ENCODE peak calls at places on chromosomes 12 and 14, in seven cellular contexts. One of them, this sample, is unnamed.
A peak's percentile ranks its signal among the peaks of the same experiment; 100 is the strongest.

GRCh38 chr12:127170271-127171180 is 1096.4 kb upstream of the TMEM132C start:
- DNase-seq in NB4: no peak
- DNase-seq in brain microvascular endothelial cell: no peak
- DNase-seq in kidney: no peak
- DNase-seq in pancreas: no peak
- DNase-seq in lower leg skin: peak; percentile 56
- DNase-seq in astrocyte of the cerebellum: no peak
- DNase-seq in this sample: peak; percentile 76

GRCh38 chr12:643478-644292 is 19.6 kb downstream of the NINJ2 start:
- DNase-seq in NB4: peak; percentile 72
- DNase-seq in brain microvascular endothelial cell: no peak
- DNase-seq in kidney: no peak
- DNase-seq in pancreas: no peak
- DNase-seq in lower leg skin: no peak
- DNase-seq in astrocyte of the cerebellum: no peak
- DNase-seq in this sample: no peak

GRCh38 chr14:35558680-35559079 is 24.7 kb downstream of the INSM2 start:
- DNase-seq in NB4: no peak
- DNase-seq in brain microvascular endothelial cell: no peak
- DNase-seq in kidney: no peak
- DNase-seq in pancreas: no peak
- DNase-seq in lower leg skin: no peak
- DNase-seq in astrocyte of the cerebellum: no peak
- DNase-seq in this sample: no peak

GRCh38 chr12:56326533-56326932 is 7.3 kb downstream of the PAN2 start:
- DNase-seq in NB4: no peak
- DNase-seq in brain microvascular endothelial cell: no peak
- DNase-seq in kidney: no peak
- DNase-seq in pancreas: no peak
- DNase-seq in lower leg skin: no peak
- DNase-seq in astrocyte of the cerebellum: no peak
- DNase-seq in this sample: no peak

GRCh38 chr12:18141583-18141982 is 51.6 kb upstream of the RERGL start:
- DNase-seq in NB4: no peak
- DNase-seq in brain microvascular endothelial cell: peak; percentile 59
- DNase-seq in kidney: no peak
- DNase-seq in pancreas: no peak
- DNase-seq in lower leg skin: no peak
- DNase-seq in astrocyte of the cerebellum: peak; percentile 71
- DNase-seq in this sample: peak; percentile 66

GRCh38 chr12:28933176-28933575 is 215.9 kb upstream of the FAR2 start:
- DNase-seq in NB4: no peak
- DNase-seq in brain microvascular endothelial cell: no peak
- DNase-seq in kidney: no peak
- DNase-seq in pancreas: no peak
- DNase-seq in lower leg skin: no peak
- DNase-seq in astrocyte of the cerebellum: no peak
- DNase-seq in this sample: no peak

GRCh38 chr12:59372971-59373370 is 222.9 kb upstream of the SLC16A7 start:
- DNase-seq in NB4: peak; percentile 18
- DNase-seq in brain microvascular endothelial cell: peak; percentile 43
- DNase-seq in kidney: no peak
- DNase-seq in pancreas: no peak
- DNase-seq in lower leg skin: no peak
- DNase-seq in astrocyte of the cerebellum: no peak
- DNase-seq in this sample: peak; percentile 7

GRCh38 chr12:129607293-129607692 is 296.5 kb downstream of the TMEM132D start:
- DNase-seq in NB4: no peak
- DNase-seq in brain microvascular endothelial cell: peak; percentile 92
- DNase-seq in kidney: no peak
- DNase-seq in pancreas: no peak
- DNase-seq in lower leg skin: no peak
- DNase-seq in astrocyte of the cerebellum: peak; percentile 83
- DNase-seq in this sample: no peak

GRCh38 chr14:30227436-30227835 is 299.8 kb upstream of the PRKD1 start:
- DNase-seq in NB4: no peak
- DNase-seq in brain microvascular endothelial cell: no peak
- DNase-seq in kidney: no peak
- DNase-seq in pancreas: no peak
- DNase-seq in lower leg skin: no peak
- DNase-seq in astrocyte of the cerebellum: no peak
- DNase-seq in this sample: peak; percentile 50

GRCh38 chr12:132478845-132479244 is 11.1 kb upstream of the FBRSL1 start:
- DNase-seq in NB4: peak; percentile 56
- DNase-seq in brain microvascular endothelial cell: no peak
- DNase-seq in kidney: peak; percentile 67
- DNase-seq in pancreas: no peak
- DNase-seq in lower leg skin: no peak
- DNase-seq in astrocyte of the cerebellum: no peak
- DNase-seq in this sample: no peak

GRCh38 chr14:73660511-73660910 is 15.7 kb downstream of the DNAL1 start:
- DNase-seq in NB4: no peak
- DNase-seq in brain microvascular endothelial cell: no peak
- DNase-seq in kidney: no peak
- DNase-seq in pancreas: no peak
- DNase-seq in lower leg skin: no peak
- DNase-seq in astrocyte of the cerebellum: no peak
- DNase-seq in this sample: no peak

GRCh38 chr12:9372202-9372601 is 164.0 kb upstream of the PZP start:
- DNase-seq in NB4: peak; percentile 20
- DNase-seq in brain microvascular endothelial cell: peak; percentile 11
- DNase-seq in kidney: no peak
- DNase-seq in pancreas: no peak
- DNase-seq in lower leg skin: no peak
- DNase-seq in astrocyte of the cerebellum: no peak
- DNase-seq in this sample: no peak

GRCh38 chr14:93793555-93793954 is 5.3 kb upstream of the PRIMA1 start:
- DNase-seq in NB4: no peak
- DNase-seq in brain microvascular endothelial cell: no peak
- DNase-seq in kidney: no peak
- DNase-seq in pancreas: no peak
- DNase-seq in lower leg skin: no peak
- DNase-seq in astrocyte of the cerebellum: no peak
- DNase-seq in this sample: no peak

GRCh38 chr12:4648099-4648498 is 752 bp downstream of the AKAP3 start:
- DNase-seq in NB4: peak; percentile 47
- DNase-seq in brain microvascular endothelial cell: no peak
- DNase-seq in kidney: no peak
- DNase-seq in pancreas: no peak
- DNase-seq in lower leg skin: no peak
- DNase-seq in astrocyte of the cerebellum: no peak
- DNase-seq in this sample: no peak

GRCh38 chr14:64632056-64632455 is 72.2 kb upstream of the PLEKHG3 start:
- DNase-seq in NB4: no peak
- DNase-seq in brain microvascular endothelial cell: no peak
- DNase-seq in kidney: no peak
- DNase-seq in pancreas: no peak
- DNase-seq in lower leg skin: no peak
- DNase-seq in astrocyte of the cerebellum: no peak
- DNase-seq in this sample: peak; percentile 16

GRCh38 chr14:70640938-70641547 is 673 bp upstream of the TTC9 start:
- DNase-seq in NB4: no peak
- DNase-seq in brain microvascular endothelial cell: no peak
- DNase-seq in kidney: peak; percentile 67
- DNase-seq in pancreas: peak; percentile 35
- DNase-seq in lower leg skin: no peak
- DNase-seq in astrocyte of the cerebellum: no peak
- DNase-seq in this sample: peak; percentile 32

GRCh38 chr12:54773593-54773992 is 80.7 kb upstream of the MUCL1 start:
- DNase-seq in NB4: no peak
- DNase-seq in brain microvascular endothelial cell: no peak
- DNase-seq in kidney: no peak
- DNase-seq in pancreas: no peak
- DNase-seq in lower leg skin: no peak
- DNase-seq in astrocyte of the cerebellum: no peak
- DNase-seq in this sample: no peak
- TF ChIP-seq CTCF in NB4: no peak
- TF ChIP-seq CTCF in brain microvascular endothelial cell: no peak
- TF ChIP-seq CTCF in kidney: no peak
- TF ChIP-seq CTCF in pancreas: no peak
- TF ChIP-seq CTCF in lower leg skin: no peak
- TF ChIP-seq CTCF in astrocyte of the cerebellum: no peak
- TF ChIP-seq CTCF in this sample: no peak

DNA sequence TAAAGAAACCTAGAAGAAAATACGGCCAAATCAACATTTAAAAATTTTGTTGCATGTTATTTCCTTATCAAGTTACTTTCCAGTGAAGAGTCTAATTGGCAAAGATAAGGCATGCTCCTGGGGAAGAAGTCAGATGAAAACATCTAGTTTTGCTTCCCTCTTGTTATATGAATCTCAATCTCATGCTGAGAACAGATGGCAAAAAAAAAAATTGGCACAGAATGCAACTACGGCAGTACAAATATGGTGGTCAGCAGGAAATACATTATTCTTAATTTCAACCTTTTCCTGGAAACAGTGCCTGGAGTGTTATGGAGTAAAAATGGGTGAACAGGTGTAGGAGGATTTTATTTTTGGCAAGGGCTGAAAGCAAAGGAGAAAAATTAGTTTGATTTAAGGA is 32.8 kb downstream of the HECTD4 start:
- DNase-seq in NB4: no peak
- DNase-seq in brain microvascular endothelial cell: no peak
- DNase-seq in kidney: no peak
- DNase-seq in pancreas: no peak
- DNase-seq in lower leg skin: no peak
- DNase-seq in astrocyte of the cerebellum: peak; percentile 60
- DNase-seq in this sample: no peak
- H3K4me3 ChIP-seq in NB4: no peak overlapping the region
- H3K4me3 ChIP-seq in brain microvascular endothelial cell: no peak overlapping the region
- H3K4me3 ChIP-seq in kidney: no peak overlapping the region
- H3K4me3 ChIP-seq in pancreas: no peak overlapping the region
- H3K4me3 ChIP-seq in lower leg skin: no peak overlapping the region
- H3K4me3 ChIP-seq in astrocyte of the cerebellum: no peak overlapping the region
- H3K4me3 ChIP-seq in this sample: no peak overlapping the region

GRCh38 chr12:6688543-6688999 is 604 bp downstream of the ZNF384 start:
- DNase-seq in NB4: peak; percentile 77
- DNase-seq in brain microvascular endothelial cell: peak; percentile 2
- DNase-seq in kidney: peak; percentile 85
- DNase-seq in pancreas: no peak
- DNase-seq in lower leg skin: no peak
- DNase-seq in astrocyte of the cerebellum: no peak
- DNase-seq in this sample: no peak

GRCh38 chr12:6685814-6686213 is 3.4 kb downstream of the ZNF384 start:
- DNase-seq in NB4: no peak
- DNase-seq in brain microvascular endothelial cell: no peak
- DNase-seq in kidney: no peak
- DNase-seq in pancreas: no peak
- DNase-seq in lower leg skin: no peak
- DNase-seq in astrocyte of the cerebellum: no peak
- DNase-seq in this sample: no peak

GRCh38 chr12:6691473-6691872 is 2.3 kb upstream of the ZNF384 start:
- DNase-seq in NB4: peak; percentile 69
- DNase-seq in brain microvascular endothelial cell: peak; percentile 12
- DNase-seq in kidney: no peak
- DNase-seq in pancreas: no peak
- DNase-seq in lower leg skin: no peak
- DNase-seq in astrocyte of the cerebellum: no peak
- DNase-seq in this sample: no peak

GRCh38 chr12:6692888-6693287 is 3.7 kb upstream of the ZNF384 start:
- DNase-seq in NB4: no peak
- DNase-seq in brain microvascular endothelial cell: no peak
- DNase-seq in kidney: no peak
- DNase-seq in pancreas: no peak
- DNase-seq in lower leg skin: no peak
- DNase-seq in astrocyte of the cerebellum: no peak
- DNase-seq in this sample: no peak

GRCh38 chr12:6689000-6689882 is at the start of gene ZNF384:
- DNase-seq in NB4: peak; percentile 99
- DNase-seq in brain microvascular endothelial cell: peak; percentile 98
- DNase-seq in kidney: peak; percentile 99
- DNase-seq in pancreas: peak; percentile 97
- DNase-seq in lower leg skin: peak; percentile 98
- DNase-seq in astrocyte of the cerebellum: peak; percentile 96
- DNase-seq in this sample: peak; percentile 99
- TF ChIP-seq CTCF in NB4: no peak
- TF ChIP-seq CTCF in brain microvascular endothelial cell: peak; percentile 43
- TF ChIP-seq CTCF in kidney: peak; percentile 16
- TF ChIP-seq CTCF in pancreas: peak; percentile 14
- TF ChIP-seq CTCF in lower leg skin: no peak
- TF ChIP-seq CTCF in astrocyte of the cerebellum: peak; percentile 4
- TF ChIP-seq CTCF in this sample: no peak

GRCh38 chr14:72450473-72451044 is 443.3 kb downstream of the DPF3 start:
- DNase-seq in NB4: no peak
- DNase-seq in brain microvascular endothelial cell: no peak
- DNase-seq in kidney: no peak
- DNase-seq in pancreas: no peak
- DNase-seq in lower leg skin: no peak
- DNase-seq in astrocyte of the cerebellum: no peak
- DNase-seq in this sample: no peak

GRCh38 chr14:72448212-72448611 is 445.7 kb downstream of the DPF3 start:
- DNase-seq in NB4: no peak
- DNase-seq in brain microvascular endothelial cell: no peak
- DNase-seq in kidney: no peak
- DNase-seq in pancreas: no peak
- DNase-seq in lower leg skin: no peak
- DNase-seq in astrocyte of the cerebellum: no peak
- DNase-seq in this sample: no peak

GRCh38 chr14:72454388-72454787 is 439.5 kb downstream of the DPF3 start:
- DNase-seq in NB4: no peak
- DNase-seq in brain microvascular endothelial cell: no peak
- DNase-seq in kidney: no peak
- DNase-seq in pancreas: no peak
- DNase-seq in lower leg skin: no peak
- DNase-seq in astrocyte of the cerebellum: no peak
- DNase-seq in this sample: no peak

DNA sequence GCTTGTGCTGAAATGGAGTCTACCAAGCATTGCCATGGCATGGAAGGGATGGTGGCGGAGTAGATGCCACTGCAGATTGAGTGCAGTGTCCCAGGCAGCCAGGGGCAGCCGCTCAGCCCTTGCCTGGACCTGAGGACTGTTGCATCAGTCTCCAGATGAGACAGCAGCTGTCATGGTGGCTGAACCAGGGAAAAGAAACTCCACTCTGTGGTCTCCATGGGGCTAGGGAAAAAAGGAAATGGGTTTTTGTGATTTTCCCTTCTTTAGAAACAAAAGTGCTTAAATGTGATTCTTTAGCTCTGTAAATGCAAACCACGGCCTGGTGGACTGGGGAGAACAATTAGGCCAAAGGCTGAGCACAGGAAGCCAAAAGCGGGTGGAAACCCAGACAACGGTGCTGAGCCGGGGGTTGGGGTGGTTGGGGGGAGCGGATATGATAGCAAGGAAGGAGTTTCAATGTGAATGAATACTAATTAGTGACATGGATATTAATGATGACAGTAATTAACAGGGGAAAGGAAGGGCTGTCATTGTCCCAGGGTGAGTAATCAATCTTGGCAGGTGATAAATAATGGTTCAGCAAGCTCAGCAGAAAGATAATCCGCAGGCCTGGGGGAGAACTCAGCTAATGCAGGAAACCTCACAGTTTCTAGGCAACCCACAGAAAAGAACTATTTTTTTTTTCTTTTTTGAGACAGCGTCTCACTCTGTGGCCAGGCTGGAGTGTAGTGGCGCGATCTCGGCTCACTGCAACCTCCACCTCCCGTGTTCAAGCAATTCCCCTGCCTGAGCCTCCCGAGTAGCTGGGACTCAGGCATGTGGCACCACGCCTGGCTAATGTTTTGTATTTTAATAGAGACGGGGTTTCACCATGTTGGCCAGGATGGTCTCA is 442.6 kb downstream of the DPF3 start:
- DNase-seq in NB4: no peak
- DNase-seq in brain microvascular endothelial cell: no peak
- DNase-seq in kidney: no peak
- DNase-seq in pancreas: no peak
- DNase-seq in lower leg skin: no peak
- DNase-seq in astrocyte of the cerebellum: peak; percentile 16
- DNase-seq in this sample: no peak
- H3K4me3 ChIP-seq in NB4: no peak overlapping the region
- H3K4me3 ChIP-seq in brain microvascular endothelial cell: no peak overlapping the region
- H3K4me3 ChIP-seq in kidney: no peak overlapping the region
- H3K4me3 ChIP-seq in pancreas: no peak overlapping the region
- H3K4me3 ChIP-seq in lower leg skin: no peak overlapping the region
- H3K4me3 ChIP-seq in astrocyte of the cerebellum: no peak overlapping the region
- H3K4me3 ChIP-seq in this sample: no peak overlapping the region